ENCODE peak calls at places on chromosomes 2 and 18, in five cellular contexts. O is pancreas, K is IMR-90, W is Peyer's patch, F is spleen. P is an unnamed sample. For H3K4me1 and H3K36me3, the result is how much of the 10 kb centered on the place peaks cover.

GRCh38 chr2:196155597-196155996 is 15.8 kb downstream of the STK17B start:
- DNase-seq in W (no peak), K (no peak), F (no peak), O (no peak), P (no peak)

GRCh38 chr18:68164909-68165308 is 550.0 kb downstream of the TMX3 start:
- DNase-seq in F (no peak), O (no peak), K (no peak), W (no peak), P (no peak)

GRCh38 chr18:35407871-35408481 is 30.8 kb upstream of the ZNF396 start:
- DNase-seq in F (no peak), O (no peak), W (peak), K (peak), P (peak)

GRCh38 chr2:63643486-63643885 is 54.7 kb downstream of the MDH1 start:
- DNase-seq in W (no peak), F (no peak), K (no peak), O (no peak), P (no peak)

GRCh38 chr2:206255003-206255402 is 19.5 kb upstream of the ZDBF2 start:
- DNase-seq in K (no peak), W (no peak), F (no peak), O (no peak), P (no peak)

GRCh38 chr18:10979411-10979810 is 170.0 kb downstream of the PIEZO2 start:
- DNase-seq in O (no peak), W (no peak), F (no peak), K (no peak), P (no peak)

GRCh38 chr18:45133246-45133645 is 452.6 kb downstream of the SETBP1 start:
- DNase-seq in O (no peak), F (no peak), W (no peak), K (no peak), P (no peak)

GRCh38 chr2:8000861-8001260 is 681.0 kb upstream of the ID2 start:
- DNase-seq in F (no peak), W (no peak), O (no peak), K (peak), P (no peak)

GRCh38 chr18:55141318-55141717 is 182.1 kb upstream of the CCDC68 start:
- DNase-seq in O (no peak), K (peak), F (no peak), W (no peak), P (no peak)

GRCh38 chr2:218861645-218862318 is 2.2 kb downstream of the WNT6 start:
- DNase-seq in F (peak), K (no peak), W (no peak), O (no peak), P (no peak)

GRCh38 chr2:119753041-119753929 is 6.4 kb upstream of the PTPN4 start:
- DNase-seq in K (peak), F (no peak), O (no peak), W (peak), P (peak)

GRCh38 chr2:70469435-70469834 is 84.2 kb downstream of the TGFA start:
- DNase-seq in W (no peak), F (no peak), K (no peak), O (no peak), P (no peak)

GRCh38 chr18:31555971-31556747 is 35.5 kb upstream of the TTR start:
- DNase-seq in F (no peak), W (peak), K (peak), O (no peak), P (peak)

GRCh38 chr2:176115883-176116813 is at the start of gene HOXD10:
- DNase-seq in K (no peak), W (peak), F (peak), O (no peak), P (no peak)

GRCh38 chr18:7566587-7567486 is at the start of gene PTPRM:
- DNase-seq in K (peak), W (peak), F (peak), O (peak), P (peak)

GRCh38 chr18:68056936-68057335 is 540.4 kb upstream of the DSEL start:
- DNase-seq in F (no peak), O (no peak), K (peak), W (no peak), P (no peak)

GRCh38 chr2:203685789-203686433 is 20.5 kb upstream of the CD28 start:
- DNase-seq in K (no peak), F (no peak), O (no peak), W (no peak), P (no peak)

GRCh38 chr2:203685081-203685621 is 21.3 kb upstream of the CD28 start:
- DNase-seq in O (no peak), F (no peak), K (peak), W (no peak), P (no peak)

GRCh38 chr2:102615620-102616436 is 3.5 kb upstream of the SLC9A2 start:
- DNase-seq in K (peak), F (peak), O (peak), W (peak), P (no peak)

GRCh38 chr2:132701810-132702209 is 31.8 kb upstream of the LYPD1 start:
- DNase-seq in F (no peak), O (no peak), W (no peak), K (peak), P (no peak)

GRCh38 chr2:147345246-147345645 is 499.6 kb upstream of the ACVR2A start:
- DNase-seq in F (no peak), O (no peak), W (peak), K (no peak), P (no peak)

GRCh38 chr2:170873035-170873692 is 55.9 kb upstream of the GORASP2 start:
- DNase-seq in K (peak), O (peak), W (peak), F (peak), P (peak)

GRCh38 chr2:133518646-133519344 is 49.5 kb downstream of the NCKAP5 start:
- DNase-seq in K (peak), O (no peak), F (no peak), W (no peak), P (no peak)

GRCh38 chr2:165776013-165776412 is 18.0 kb downstream of the GALNT3 start:
- DNase-seq in F (no peak), O (no peak), K (no peak), W (no peak), P (no peak)

GRCh38 chr2:38201784-38202183 is 125.8 kb upstream of the CYP1B1 start:
- DNase-seq in W (no peak), O (no peak), F (no peak), K (peak), P (no peak)

GRCh38 chr2:174049895-174050294 is 84.7 kb upstream of the SP3 start:
- DNase-seq in W (no peak), F (no peak), O (no peak), K (no peak), P (no peak)

GRCh38 chr18:33577688-33578370 is at the start of gene ASXL3:
- DNase-seq in W (peak), O (peak), K (no peak), F (peak), P (no peak)

GRCh38 chr2:241987726-241988125 is 118.2 kb downstream of the RTP5 start:
- DNase-seq in W (no peak), K (no peak), O (no peak), F (no peak), P (no peak)

GRCh38 chr2:238162516-238163441 is 4.0 kb downstream of the ERFE start:
- DNase-seq in F (peak), K (no peak), W (no peak), O (peak), P (no peak)

GRCh38 chr2:158457826-158458616 is 1.3 kb downstream of the PKP4 start:
- DNase-seq in W (peak), K (peak), F (no peak), O (peak), P (peak)

GRCh38 chr18:4871197-4871596 is 325.9 kb downstream of the AKAIN1 start:
- DNase-seq in K (no peak), W (no peak), O (no peak), F (no peak), P (no peak)

GRCh38 chr2:238506669-238507068 is 79.9 kb downstream of the ASB1 start:
- DNase-seq in K (no peak), F (peak), W (peak), O (no peak), P (no peak)

GRCh38 chr18:25164837-25165791 is 186.9 kb downstream of the ZNF521 start:
- DNase-seq in O (no peak), K (peak), W (no peak), F (no peak), P (no peak)

GRCh38 chr2:194954216-194954615 is 702.8 kb upstream of the SLC39A10 start:
- DNase-seq in O (no peak), W (no peak), K (no peak), F (no peak), P (no peak)

GRCh38 chr2:219289195-219289536 is 10.0 kb downstream of the DNAJB2 start:
- DNase-seq in O (no peak), K (no peak), F (no peak), W (peak), P (no peak)

DNA sequence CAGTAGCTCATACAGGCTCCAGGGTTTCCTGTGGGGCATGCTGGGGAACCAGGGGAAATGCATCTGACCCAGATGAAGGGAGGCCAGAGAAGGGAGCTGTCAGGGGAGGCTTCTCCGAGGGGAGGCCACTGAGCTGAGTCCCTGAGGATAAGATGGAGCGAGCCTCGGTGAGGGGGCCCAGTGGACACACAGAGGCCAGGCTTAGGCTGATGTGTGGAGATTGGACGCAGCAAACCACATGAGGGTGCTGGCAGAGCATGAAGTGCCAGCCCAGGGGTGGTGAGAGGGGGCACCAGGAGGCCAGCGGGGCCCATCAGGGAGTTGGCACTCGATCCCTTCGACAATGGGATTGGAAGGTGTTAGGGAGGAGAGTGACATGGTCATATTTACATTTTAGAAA is 235.0 kb downstream of the KLHL29 start:
- DNase-seq in K (no peak), W (no peak), O (no peak), F (peak), P (no peak)
- H3K4me1 ChIP-seq in K (under half), W (under half), O (under half), F (under half), P (under half)

GRCh38 chr2:100577777-100578176 is 15.0 kb downstream of the PDCL3 start:
- DNase-seq in K (no peak), O (no peak), W (peak), F (no peak), P (no peak)
- H3K36me3 ChIP-seq in K (under half), O (under half), W (under half), F (under half), P (under half)

DNA sequence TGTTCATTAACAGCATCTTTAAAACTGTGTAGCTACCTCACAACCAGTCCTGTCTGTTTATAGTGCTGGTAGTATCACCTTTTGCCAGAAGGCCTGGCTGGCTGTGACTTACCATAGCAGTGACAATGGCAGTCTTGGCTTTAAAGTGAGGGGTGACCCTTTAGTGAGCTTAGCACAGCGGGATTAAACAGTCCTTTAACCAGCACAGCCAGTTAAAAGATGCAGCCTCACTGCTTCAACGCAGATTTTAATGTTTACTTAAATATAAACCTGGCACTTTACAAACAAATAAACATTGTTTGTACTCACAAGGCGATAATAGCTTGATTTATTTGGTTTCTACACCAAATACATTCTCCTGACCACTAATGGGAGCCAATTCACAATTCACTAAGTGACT is 7.0 kb downstream of the RRM2 start:
- DNase-seq in W (peak), F (no peak), O (no peak), K (no peak), P (no peak)
- H3K4me1 ChIP-seq in W (under half), F (under half), O (under half), K (under half), P (under half)

DNA sequence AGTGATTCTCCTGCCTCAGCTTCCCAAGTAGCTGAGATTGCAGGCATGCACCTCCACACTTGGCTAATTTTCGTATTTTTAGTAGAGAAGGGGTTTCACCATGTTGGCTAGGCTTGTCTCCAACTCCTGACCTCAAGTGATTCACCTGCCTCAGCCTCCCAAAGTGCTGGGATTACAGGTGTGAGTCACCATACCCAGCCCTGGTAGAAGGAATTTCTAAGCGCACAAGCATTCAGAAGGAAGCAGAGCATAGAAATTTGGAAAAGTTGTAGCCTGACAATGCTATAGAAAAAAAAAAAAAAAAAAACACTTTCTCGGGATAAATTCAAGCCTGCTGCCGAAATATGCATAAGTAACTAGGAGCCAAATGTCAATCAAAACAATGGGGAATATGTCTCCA is 249.4 kb downstream of the GRB14 start:
- DNase-seq in O (no peak), W (no peak), F (no peak), K (no peak), P (no peak)
- H3K36me3 ChIP-seq in O (under half), W (under half), F (under half), K (under half), P (under half)

GRCh38 chr2:85773692-85774091 is 19.9 kb downstream of the ATOH8 start:
- DNase-seq in W (no peak), F (no peak), K (no peak), O (peak), P (no peak)
- H3K4me1 ChIP-seq in W (under half), F (half or more), K (under half), O (under half), P (under half)

DNA sequence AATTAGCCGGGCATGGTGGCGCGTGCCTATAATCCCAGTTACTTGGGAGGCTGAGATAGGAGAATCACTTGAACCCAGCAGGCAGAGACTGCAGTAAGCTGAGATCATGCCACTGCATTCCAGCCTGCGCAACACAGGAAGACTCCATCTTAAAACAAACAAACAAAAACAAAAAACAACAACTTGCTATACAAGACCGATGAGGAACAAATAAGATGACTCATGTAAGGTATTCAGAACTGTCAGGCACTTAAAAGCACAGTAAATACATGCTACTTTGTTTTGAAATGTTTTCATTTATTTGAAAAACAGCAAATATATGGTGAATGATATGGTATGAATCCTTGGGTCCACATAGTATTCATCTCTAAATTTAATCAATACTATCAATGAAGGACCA is 66.7 kb downstream of the TRIP12 start:
- DNase-seq in W (no peak), K (no peak), F (no peak), O (no peak), P (no peak)
- H3K36me3 ChIP-seq in W (under half), K (under half), F (under half), O (under half), P (under half)

GRCh38 chr18:74275736-74276135 is 16.0 kb downstream of the CYB5A start:
- DNase-seq in W (no peak), K (no peak), F (no peak), O (no peak), P (no peak)
- H3K4me1 ChIP-seq in W (under half), K (under half), F (under half), O (under half), P (under half)

GRCh38 chr2:45713591-45713990 is 62.1 kb downstream of the PRKCE start:
- DNase-seq in F (no peak), O (no peak), K (no peak), W (no peak), P (no peak)
- H3K36me3 ChIP-seq in F (under half), O (under half), K (under half), W (under half), P (under half)

DNA sequence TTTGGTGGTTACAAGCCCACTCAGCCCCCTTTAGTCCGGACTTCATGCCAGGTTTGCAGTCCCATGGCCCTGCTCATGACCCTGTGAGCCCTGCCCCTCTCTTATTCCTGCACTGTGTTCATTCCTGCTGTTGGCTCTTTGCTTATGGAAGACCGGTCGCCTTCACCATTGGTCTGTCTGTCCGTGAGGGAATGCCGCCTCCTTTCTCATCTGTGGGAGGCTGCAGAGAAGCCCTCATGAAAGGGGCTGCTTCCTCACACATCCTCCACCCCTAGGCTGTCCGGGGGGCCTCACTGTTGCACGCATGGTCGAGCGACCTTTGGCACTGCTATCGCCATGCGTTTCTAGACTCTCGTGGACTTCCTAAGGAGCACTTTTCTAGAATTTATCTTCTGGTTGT is 16.3 kb downstream of the SH3RF3 start:
- DNase-seq in K (no peak), O (no peak), W (no peak), F (no peak), P (no peak)
- H3K4me1 ChIP-seq in K (under half), O (under half), W (under half), F (under half), P (under half)

GRCh38 chr2:149101818-149102217 is 63.3 kb downstream of the LYPD6B start:
- DNase-seq in K (no peak), O (no peak), F (no peak), W (no peak), P (no peak)
- H3K36me3 ChIP-seq in K (under half), O (under half), F (under half), W (under half), P (under half)

P was measured in CD4-positive, CD25-positive, alpha-beta regulatory T cell.